ENCODE peak calls at places on chromosomes 3 and 15, in six cellular contexts. One of them, this sample, is unnamed.

GRCh38 chr15:99340347-99340746 is 89.1 kb downstream of the LRRC28 start:
- DNase-seq in endothelial cell of umbilical vein: no peak
- DNase-seq in body of pancreas: no peak
- DNase-seq in GM12878: no peak
- DNase-seq in upper lobe of left lung: no peak
- DNase-seq in stomach: no peak
- DNase-seq in this sample: no peak

GRCh38 chr3:7750296-7750695 is 751.3 kb upstream of the LMCD1 start:
- DNase-seq in endothelial cell of umbilical vein: no peak
- DNase-seq in upper lobe of left lung: no peak
- DNase-seq in body of pancreas: no peak
- DNase-seq in stomach: no peak
- DNase-seq in GM12878: no peak
- DNase-seq in this sample: no peak

GRCh38 chr15:42267286-42267685 is 5.7 kb upstream of the GANC start:
- DNase-seq in stomach: no peak
- DNase-seq in body of pancreas: no peak
- DNase-seq in endothelial cell of umbilical vein: no peak
- DNase-seq in GM12878: no peak
- DNase-seq in upper lobe of left lung: no peak
- DNase-seq in this sample: no peak

GRCh38 chr15:56366211-56366610 is 985 bp downstream of the TEX9 start:
- DNase-seq in body of pancreas: no peak
- DNase-seq in stomach: no peak
- DNase-seq in endothelial cell of umbilical vein: no peak
- DNase-seq in upper lobe of left lung: no peak
- DNase-seq in GM12878: no peak
- DNase-seq in this sample: no peak

GRCh38 chr15:73931441-73931840 is 5.2 kb downstream of the LOXL1 start:
- DNase-seq in endothelial cell of umbilical vein: no peak
- DNase-seq in body of pancreas: no peak
- DNase-seq in GM12878: no peak
- DNase-seq in stomach: no peak
- DNase-seq in upper lobe of left lung: no peak
- DNase-seq in this sample: no peak

GRCh38 chr15:31472636-31473383 is 146.2 kb downstream of the KLF13 start:
- DNase-seq in GM12878: peak
- DNase-seq in stomach: peak
- DNase-seq in upper lobe of left lung: no peak
- DNase-seq in endothelial cell of umbilical vein: peak
- DNase-seq in body of pancreas: no peak
- DNase-seq in this sample: no peak

GRCh38 chr15:33243869-33244268 is 49.4 kb upstream of the FMN1 start:
- DNase-seq in upper lobe of left lung: no peak
- DNase-seq in endothelial cell of umbilical vein: peak
- DNase-seq in body of pancreas: no peak
- DNase-seq in GM12878: no peak
- DNase-seq in stomach: no peak
- DNase-seq in this sample: no peak

GRCh38 chr3:5013021-5013906 is 34.0 kb downstream of the BHLHE40 start:
- DNase-seq in GM12878: no peak
- DNase-seq in endothelial cell of umbilical vein: no peak
- DNase-seq in upper lobe of left lung: peak
- DNase-seq in stomach: peak
- DNase-seq in body of pancreas: peak
- DNase-seq in this sample: no peak

GRCh38 chr3:83496459-83496858 is 1462.3 kb upstream of the CADM2 start:
- DNase-seq in endothelial cell of umbilical vein: no peak
- DNase-seq in stomach: no peak
- DNase-seq in body of pancreas: no peak
- DNase-seq in upper lobe of left lung: no peak
- DNase-seq in GM12878: no peak
- DNase-seq in this sample: no peak

GRCh38 chr15:38217181-38217580 is 35.5 kb upstream of the SPRED1 start:
- DNase-seq in endothelial cell of umbilical vein: no peak
- DNase-seq in GM12878: no peak
- DNase-seq in body of pancreas: no peak
- DNase-seq in upper lobe of left lung: no peak
- DNase-seq in stomach: no peak
- DNase-seq in this sample: no peak

GRCh38 chr3:159234306-159234705 is 432.5 kb downstream of the MFSD1 start:
- DNase-seq in upper lobe of left lung: no peak
- DNase-seq in endothelial cell of umbilical vein: peak
- DNase-seq in GM12878: no peak
- DNase-seq in stomach: no peak
- DNase-seq in body of pancreas: no peak
- DNase-seq in this sample: no peak

GRCh38 chr3:114496021-114496434 is 202.2 kb downstream of the TIGIT start:
- DNase-seq in endothelial cell of umbilical vein: no peak
- DNase-seq in upper lobe of left lung: no peak
- DNase-seq in body of pancreas: no peak
- DNase-seq in GM12878: no peak
- DNase-seq in stomach: no peak
- DNase-seq in this sample: no peak

GRCh38 chr3:170724599-170724998 is 138.7 kb upstream of the SLC7A14 start:
- DNase-seq in stomach: no peak
- DNase-seq in upper lobe of left lung: no peak
- DNase-seq in endothelial cell of umbilical vein: no peak
- DNase-seq in body of pancreas: peak
- DNase-seq in GM12878: no peak
- DNase-seq in this sample: no peak

GRCh38 chr15:24848050-24848449 is 106.7 kb upstream of the SNRPN start:
- DNase-seq in body of pancreas: peak
- DNase-seq in GM12878: no peak
- DNase-seq in endothelial cell of umbilical vein: peak
- DNase-seq in upper lobe of left lung: no peak
- DNase-seq in stomach: no peak
- DNase-seq in this sample: no peak

GRCh38 chr3:25448750-25449684 is 21.0 kb downstream of the RARB start:
- DNase-seq in endothelial cell of umbilical vein: peak
- DNase-seq in upper lobe of left lung: peak
- DNase-seq in GM12878: no peak
- DNase-seq in body of pancreas: peak
- DNase-seq in stomach: peak
- DNase-seq in this sample: no peak

GRCh38 chr3:157360044-157360443 is 76.6 kb upstream of the PTX3 start:
- DNase-seq in stomach: no peak
- DNase-seq in body of pancreas: no peak
- DNase-seq in upper lobe of left lung: no peak
- DNase-seq in endothelial cell of umbilical vein: peak
- DNase-seq in GM12878: no peak
- DNase-seq in this sample: no peak

GRCh38 chr3:149080011-149080698 is 6.2 kb downstream of the HLTF start:
- DNase-seq in GM12878: no peak
- DNase-seq in body of pancreas: no peak
- DNase-seq in endothelial cell of umbilical vein: peak
- DNase-seq in upper lobe of left lung: no peak
- DNase-seq in stomach: no peak
- DNase-seq in this sample: no peak

GRCh38 chr3:74214286-74214685 is 400.2 kb downstream of the CNTN3 start:
- DNase-seq in endothelial cell of umbilical vein: no peak
- DNase-seq in stomach: no peak
- DNase-seq in GM12878: no peak
- DNase-seq in upper lobe of left lung: no peak
- DNase-seq in body of pancreas: no peak
- DNase-seq in this sample: no peak

GRCh38 chr15:93929375-93930094 is 301.8 kb upstream of the MCTP2 start:
- DNase-seq in body of pancreas: peak
- DNase-seq in GM12878: no peak
- DNase-seq in stomach: no peak
- DNase-seq in upper lobe of left lung: no peak
- DNase-seq in endothelial cell of umbilical vein: no peak
- DNase-seq in this sample: no peak

GRCh38 chr3:51445544-51446280 is 54.1 kb downstream of the DCAF1 start:
- DNase-seq in upper lobe of left lung: peak
- DNase-seq in stomach: no peak
- DNase-seq in body of pancreas: no peak
- DNase-seq in GM12878: no peak
- DNase-seq in endothelial cell of umbilical vein: no peak
- DNase-seq in this sample: no peak

GRCh38 chr3:183303725-183304124 is 50.7 kb downstream of the B3GNT5 start:
- DNase-seq in body of pancreas: no peak
- DNase-seq in stomach: no peak
- DNase-seq in upper lobe of left lung: no peak
- DNase-seq in GM12878: no peak
- DNase-seq in endothelial cell of umbilical vein: no peak
- DNase-seq in this sample: no peak

GRCh38 chr15:93312891-93313486 is 224.0 kb upstream of the RGMA start:
- DNase-seq in endothelial cell of umbilical vein: no peak
- DNase-seq in upper lobe of left lung: no peak
- DNase-seq in body of pancreas: no peak
- DNase-seq in stomach: no peak
- DNase-seq in GM12878: no peak
- DNase-seq in this sample: no peak

GRCh38 chr15:66921319-66921718 is 144.1 kb upstream of the SMAD3 start:
- DNase-seq in body of pancreas: peak
- DNase-seq in stomach: peak
- DNase-seq in GM12878: no peak
- DNase-seq in upper lobe of left lung: no peak
- DNase-seq in endothelial cell of umbilical vein: peak
- DNase-seq in this sample: no peak

GRCh38 chr3:108008931-108009635 is 81.7 kb downstream of the CD47 start:
- DNase-seq in endothelial cell of umbilical vein: peak
- DNase-seq in stomach: no peak
- DNase-seq in GM12878: no peak
- DNase-seq in upper lobe of left lung: no peak
- DNase-seq in body of pancreas: no peak
- DNase-seq in this sample: no peak

GRCh38 chr3:57709559-57709958 is 16.7 kb upstream of the DENND6A start:
- DNase-seq in upper lobe of left lung: no peak
- DNase-seq in stomach: peak
- DNase-seq in endothelial cell of umbilical vein: peak
- DNase-seq in GM12878: no peak
- DNase-seq in body of pancreas: no peak
- DNase-seq in this sample: no peak

GRCh38 chr3:20130122-20130521 is 55.9 kb downstream of the SGO1 start:
- DNase-seq in stomach: no peak
- DNase-seq in endothelial cell of umbilical vein: no peak
- DNase-seq in GM12878: no peak
- DNase-seq in body of pancreas: no peak
- DNase-seq in upper lobe of left lung: no peak
- DNase-seq in this sample: no peak

GRCh38 chr15:66646308-66646707 is 55.7 kb upstream of the SMAD6 start:
- DNase-seq in GM12878: no peak
- DNase-seq in body of pancreas: no peak
- DNase-seq in upper lobe of left lung: no peak
- DNase-seq in endothelial cell of umbilical vein: no peak
- DNase-seq in stomach: no peak
- DNase-seq in this sample: no peak

DNA sequence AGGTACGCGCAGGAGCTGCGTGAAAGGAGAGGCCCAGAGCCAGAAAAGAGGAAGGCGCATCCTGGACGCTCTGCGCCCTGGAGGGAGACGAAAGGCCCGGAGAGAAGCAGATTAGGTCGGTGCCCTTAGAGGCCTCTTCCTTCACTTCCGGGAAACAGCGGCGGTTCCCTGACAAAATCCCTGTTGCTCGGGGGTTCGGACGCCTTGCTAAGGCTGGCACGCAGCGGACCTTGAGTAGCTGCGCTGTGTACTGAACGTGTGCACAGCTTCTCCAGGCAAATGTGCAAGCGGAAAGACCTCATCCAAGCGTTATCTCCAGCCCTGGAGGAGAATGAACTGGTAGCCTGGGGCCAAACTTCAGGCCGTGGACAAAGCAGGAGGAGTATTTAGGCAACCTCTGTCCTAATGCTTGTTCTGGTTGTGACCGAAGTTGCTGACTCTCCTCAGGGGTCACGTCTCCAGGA is 3.0 kb upstream of the SOX14 start:
- DNase-seq in body of pancreas: no peak
- DNase-seq in GM12878: no peak
- DNase-seq in endothelial cell of umbilical vein: no peak
- DNase-seq in upper lobe of left lung: no peak
- DNase-seq in stomach: no peak
- DNase-seq in this sample: no peak
- H3K4me3 ChIP-seq in body of pancreas: no peak
- H3K4me3 ChIP-seq in GM12878: no peak
- H3K4me3 ChIP-seq in endothelial cell of umbilical vein: no peak
- H3K4me3 ChIP-seq in upper lobe of left lung: no peak
- H3K4me3 ChIP-seq in stomach: no peak
- H3K4me3 ChIP-seq in this sample: no peak

GRCh38 chr15:64861960-64862359 is 20.2 kb downstream of the PLEKHO2 start:
- DNase-seq in body of pancreas: no peak
- DNase-seq in GM12878: no peak
- DNase-seq in endothelial cell of umbilical vein: no peak
- DNase-seq in upper lobe of left lung: no peak
- DNase-seq in stomach: no peak
- DNase-seq in this sample: no peak
- H3K27ac ChIP-seq in body of pancreas: no peak
- H3K27ac ChIP-seq in GM12878: no peak
- H3K27ac ChIP-seq in endothelial cell of umbilical vein: no peak
- H3K27ac ChIP-seq in upper lobe of left lung: peak
- H3K27ac ChIP-seq in stomach: peak
- H3K27ac ChIP-seq in this sample: peak

GRCh38 chr15:89794627-89795241 is 18.6 kb downstream of the MESP2 start:
- DNase-seq in body of pancreas: no peak
- DNase-seq in upper lobe of left lung: no peak
- DNase-seq in endothelial cell of umbilical vein: peak
- DNase-seq in GM12878: no peak
- DNase-seq in stomach: no peak
- DNase-seq in this sample: no peak

GRCh38 chr15:89797678-89798201 is 16.9 kb downstream of the ANPEP start:
- DNase-seq in upper lobe of left lung: no peak
- DNase-seq in body of pancreas: no peak
- DNase-seq in GM12878: no peak
- DNase-seq in stomach: no peak
- DNase-seq in endothelial cell of umbilical vein: no peak
- DNase-seq in this sample: no peak

GRCh38 chr15:89799011-89799924 is 15.4 kb downstream of the ANPEP start:
- DNase-seq in GM12878: no peak
- DNase-seq in stomach: no peak
- DNase-seq in endothelial cell of umbilical vein: no peak
- DNase-seq in upper lobe of left lung: no peak
- DNase-seq in body of pancreas: no peak
- DNase-seq in this sample: no peak

GRCh38 chr15:89792106-89792805 is 16.1 kb downstream of the MESP2 start:
- DNase-seq in upper lobe of left lung: no peak
- DNase-seq in GM12878: no peak
- DNase-seq in stomach: no peak
- DNase-seq in endothelial cell of umbilical vein: no peak
- DNase-seq in body of pancreas: no peak
- DNase-seq in this sample: no peak

GRCh38 chr15:89795996-89796395 is 18.7 kb downstream of the ANPEP start:
- DNase-seq in upper lobe of left lung: no peak
- DNase-seq in body of pancreas: no peak
- DNase-seq in endothelial cell of umbilical vein: no peak
- DNase-seq in stomach: no peak
- DNase-seq in GM12878: no peak
- DNase-seq in this sample: no peak
- TF ChIP-seq POLR2A in upper lobe of left lung: no peak
- TF ChIP-seq POLR2A in body of pancreas: peak
- TF ChIP-seq POLR2A in endothelial cell of umbilical vein: no peak
- TF ChIP-seq POLR2A in stomach: no peak
- TF ChIP-seq POLR2A in GM12878: no peak
- TF ChIP-seq POLR2A in this sample: no peak

DNA sequence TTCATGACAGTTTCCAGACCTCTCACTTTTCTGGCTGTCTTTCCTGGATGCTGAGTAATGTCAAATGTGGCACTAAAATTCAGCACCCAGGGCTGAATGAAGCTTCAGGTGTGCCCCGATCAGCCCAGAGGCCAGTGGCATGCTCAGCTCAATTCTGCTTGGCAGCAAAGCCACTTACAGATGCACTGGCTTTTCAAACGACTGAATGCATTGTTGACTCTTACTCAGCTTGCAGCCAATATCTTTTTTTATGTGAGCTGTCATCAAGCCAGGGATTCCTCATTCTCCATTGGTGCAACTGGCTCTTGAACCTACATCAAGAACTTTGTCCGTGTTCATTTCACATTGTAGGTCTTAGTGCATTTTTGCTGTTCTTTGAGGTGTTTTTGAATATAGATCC is 60.7 kb downstream of the ZDHHC19 start:
- DNase-seq in stomach: no peak
- DNase-seq in body of pancreas: no peak
- DNase-seq in GM12878: no peak
- DNase-seq in upper lobe of left lung: no peak
- DNase-seq in endothelial cell of umbilical vein: no peak
- DNase-seq in this sample: no peak
- H3K4me3 ChIP-seq in stomach: no peak
- H3K4me3 ChIP-seq in body of pancreas: no peak
- H3K4me3 ChIP-seq in GM12878: no peak
- H3K4me3 ChIP-seq in upper lobe of left lung: no peak
- H3K4me3 ChIP-seq in endothelial cell of umbilical vein: no peak
- H3K4me3 ChIP-seq in this sample: no peak

This sample was measured in esophagus squamous epithelium.